ENCODE peak calls at places on chromosomes 1 and 21, in four cellular contexts. J, I, S and N are unnamed samples.

GRCh38 chr1:156577512-156577911 is 2.0 kb upstream of the TTC24 start:
- DNase-seq in J (no peak), I (no peak), S (no peak), N (no peak)

GRCh38 chr1:157842939-157843338 is 1.3 kb upstream of the CD5L start:
- DNase-seq in J (no peak), I (no peak), S (no peak), N (no peak)

GRCh38 chr1:55988963-55989452 is 590.4 kb downstream of the PLPP3 start:
- DNase-seq in J (no peak), I (no peak), S (no peak), N (no peak)

GRCh38 chr1:49197081-49197480 is 420.4 kb upstream of the BEND5 start:
- DNase-seq in J (no peak), I (no peak), S (no peak), N (no peak)

GRCh38 chr1:215887618-215888017 is 320.5 kb downstream of the KCTD3 start:
- DNase-seq in J (no peak), I (no peak), S (no peak), N (no peak)

GRCh38 chr1:11978290-11978689 is 2.0 kb upstream of the MFN2 start:
- DNase-seq in J (no peak), I (no peak), S (no peak), N (no peak)

GRCh38 chr1:54866801-54867716 is 19.9 kb downstream of the DHCR24 start:
- DNase-seq in J (no peak), I (peak), S (no peak), N (no peak)

GRCh38 chr1:171727778-171728177 is 14.1 kb downstream of the VAMP4 start:
- DNase-seq in J (no peak), I (no peak), S (no peak), N (no peak)

GRCh38 chr1:23613191-23614126 is 54.2 kb upstream of the ID3 start:
- DNase-seq in J (no peak), I (no peak), S (no peak), N (no peak)

GRCh38 chr1:172906778-172907592 is 143.8 kb downstream of the TNFSF18 start:
- DNase-seq in J (no peak), I (no peak), S (peak), N (no peak)

GRCh38 chr1:171251042-171251740 is 2.9 kb downstream of the FMO1 start:
- DNase-seq in J (peak), I (peak), S (no peak), N (peak)

GRCh38 chr1:174682419-174683008 is 234.8 kb downstream of the GPR52 start:
- DNase-seq in J (no peak), I (no peak), S (peak), N (no peak)

GRCh38 chr1:211830330-211831142 is at the start of gene LPGAT1:
- DNase-seq in J (peak), I (peak), S (peak), N (peak)

GRCh38 chr21:16792155-16792554 is 720.7 kb upstream of the CXADR start:
- DNase-seq in J (no peak), I (no peak), S (no peak), N (no peak)

GRCh38 chr1:36988311-36988710 is 46.0 kb downstream of the GRIK3 start:
- DNase-seq in J (no peak), I (no peak), S (no peak), N (no peak)

GRCh38 chr21:27734146-27734545 is 767.3 kb upstream of the ADAMTS5 start:
- DNase-seq in J (no peak), I (no peak), S (peak), N (no peak)

GRCh38 chr1:230319014-230319747 is 107.0 kb downstream of the PGBD5 start:
- DNase-seq in J (no peak), I (no peak), S (no peak), N (no peak)

GRCh38 chr1:84687703-84688460 is 2.4 kb downstream of the SSX2IP start:
- DNase-seq in J (no peak), I (no peak), S (peak), N (no peak)

GRCh38 chr1:58440696-58441095 is 105.8 kb downstream of the OMA1 start:
- DNase-seq in J (no peak), I (no peak), S (no peak), N (no peak)

GRCh38 chr1:41612953-41613352 is 128.5 kb upstream of the EDN2 start:
- DNase-seq in J (peak), I (no peak), S (peak), N (no peak)

GRCh38 chr1:77996734-77997133 is 8.0 kb upstream of the DNAJB4 start:
- DNase-seq in J (no peak), I (no peak), S (no peak), N (no peak)

GRCh38 chr1:196577386-196577785 is 30.9 kb downstream of the KCNT2 start:
- DNase-seq in J (no peak), I (no peak), S (no peak), N (no peak)

GRCh38 chr1:45843474-45843905 is 40.1 kb downstream of the MAST2 start:
- DNase-seq in J (no peak), I (no peak), S (peak), N (no peak)
- TF ChIP-seq CTCF in J (no peak), I (no peak), S (peak), N (no peak)

GRCh38 chr21:41318218-41318617 is 1.6 kb downstream of the FAM3B start:
- DNase-seq in J (no peak), I (no peak), S (no peak), N (no peak)

GRCh38 chr21:41321908-41322495 is 5.4 kb downstream of the FAM3B start:
- DNase-seq in J (no peak), I (no peak), S (no peak), N (no peak)

GRCh38 chr21:41319273-41319672 is 2.7 kb downstream of the FAM3B start:
- DNase-seq in J (no peak), I (no peak), S (no peak), N (no peak)

GRCh38 chr21:41322496-41323382 is 6.1 kb downstream of the FAM3B start:
- DNase-seq in J (peak), I (no peak), S (no peak), N (no peak)

DNA sequence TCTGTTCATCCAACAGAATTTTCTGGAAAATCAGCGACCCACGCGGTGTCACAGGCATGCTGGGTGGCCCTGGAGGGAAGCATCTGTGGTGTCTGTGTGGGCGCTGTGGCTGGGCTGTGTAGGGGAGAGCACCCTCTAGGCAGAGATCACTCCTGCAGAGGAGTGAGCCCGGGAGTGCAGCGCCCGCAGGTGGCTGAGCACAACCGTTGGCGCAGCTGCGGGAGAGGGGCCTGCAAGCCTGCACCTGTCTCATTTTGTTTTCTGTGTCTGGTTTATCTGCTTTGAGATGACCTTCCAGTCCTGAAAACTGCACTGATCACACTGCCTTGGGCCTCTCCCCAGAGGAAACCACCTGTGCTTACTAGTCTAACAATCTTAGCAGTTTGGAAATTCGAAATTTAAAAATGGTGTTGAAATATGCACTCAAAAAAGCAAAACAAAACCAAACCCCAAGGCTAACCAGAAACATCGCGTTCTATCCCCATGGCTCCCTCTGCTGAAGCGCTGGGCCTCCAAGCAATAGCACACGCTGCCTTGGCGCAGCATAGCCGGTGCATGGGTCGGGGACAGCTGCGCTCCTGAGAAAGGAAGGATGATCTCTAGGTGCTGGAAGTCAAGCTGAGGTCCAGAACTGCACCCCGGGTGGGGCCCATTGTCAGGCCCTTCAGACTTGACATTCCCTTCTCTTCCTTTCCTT is 4.8 kb downstream of the FAM3B start:
- DNase-seq in J (no peak), I (no peak), S (no peak), N (no peak)
- TF ChIP-seq CTCF in J (no peak), I (no peak), S (no peak), N (no peak)

DNA sequence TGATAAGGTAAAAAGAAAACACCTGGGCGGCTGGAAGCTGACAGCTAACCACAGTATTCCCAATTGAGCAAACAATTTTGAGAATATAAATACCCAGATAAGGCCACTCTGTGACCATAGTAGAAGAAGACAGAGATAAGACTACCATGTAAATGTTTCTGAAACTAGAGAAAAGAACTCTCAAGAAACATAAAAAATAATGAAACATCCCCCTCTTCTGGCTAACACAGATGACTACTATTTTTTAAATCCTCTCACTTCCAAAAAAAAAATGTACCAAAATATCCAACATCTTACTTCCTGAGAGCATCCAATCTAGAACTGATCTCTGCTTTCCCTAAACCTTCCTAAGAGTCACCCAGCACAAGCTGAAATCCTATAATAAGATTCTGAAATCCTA is 125.9 kb downstream of the HFM1 start:
- DNase-seq in J (no peak), I (no peak), S (peak), N (no peak)
- TF ChIP-seq CTCF in J (peak), I (peak), S (peak), N (peak)

GRCh38 chr1:2554621-2555387 is 1.4 kb upstream of the TNFRSF14 start:
- DNase-seq in J (no peak), I (no peak), S (no peak), N (no peak)
- TF ChIP-seq CTCF in J (peak), I (peak), S (peak), N (peak)

GRCh38 chr1:53266038-53266437 is 27.7 kb upstream of the MAGOH start:
- DNase-seq in J (no peak), I (no peak), S (peak), N (no peak)
- TF ChIP-seq CTCF in J (peak), I (peak), S (no peak), N (no peak)

DNA sequence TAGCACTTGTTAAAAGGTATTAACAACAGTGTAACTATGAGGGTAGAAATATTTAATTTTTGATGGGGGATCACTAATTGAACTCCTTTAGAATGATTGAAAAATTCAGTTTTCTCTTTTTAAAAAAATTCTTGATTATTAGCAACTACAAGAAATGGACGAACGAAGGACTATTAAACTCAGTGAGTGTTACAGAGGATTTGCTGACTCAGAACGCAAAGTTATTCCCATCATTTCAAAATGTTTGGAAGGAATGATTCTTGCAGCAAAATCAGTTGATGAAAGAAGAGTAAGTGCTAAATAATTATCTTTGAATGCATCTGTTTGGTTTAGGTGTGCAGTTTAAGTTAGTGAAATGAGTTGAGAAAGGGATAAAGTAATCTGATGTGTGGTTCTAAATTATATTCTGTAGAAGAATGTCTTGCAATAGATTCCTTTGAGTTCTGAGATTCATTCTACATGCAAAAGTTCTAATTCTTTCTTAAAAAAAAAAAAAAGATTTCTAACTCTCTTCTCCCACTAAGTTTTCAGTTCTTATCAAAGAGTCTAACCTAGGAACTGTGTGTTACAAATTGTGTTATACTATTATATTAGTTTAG is 85.0 kb downstream of the FNBP1L start:
- DNase-seq in J (no peak), I (no peak), S (no peak), N (no peak)
- TF ChIP-seq CTCF in J (no peak), I (no peak), S (no peak), N (no peak)

DNA sequence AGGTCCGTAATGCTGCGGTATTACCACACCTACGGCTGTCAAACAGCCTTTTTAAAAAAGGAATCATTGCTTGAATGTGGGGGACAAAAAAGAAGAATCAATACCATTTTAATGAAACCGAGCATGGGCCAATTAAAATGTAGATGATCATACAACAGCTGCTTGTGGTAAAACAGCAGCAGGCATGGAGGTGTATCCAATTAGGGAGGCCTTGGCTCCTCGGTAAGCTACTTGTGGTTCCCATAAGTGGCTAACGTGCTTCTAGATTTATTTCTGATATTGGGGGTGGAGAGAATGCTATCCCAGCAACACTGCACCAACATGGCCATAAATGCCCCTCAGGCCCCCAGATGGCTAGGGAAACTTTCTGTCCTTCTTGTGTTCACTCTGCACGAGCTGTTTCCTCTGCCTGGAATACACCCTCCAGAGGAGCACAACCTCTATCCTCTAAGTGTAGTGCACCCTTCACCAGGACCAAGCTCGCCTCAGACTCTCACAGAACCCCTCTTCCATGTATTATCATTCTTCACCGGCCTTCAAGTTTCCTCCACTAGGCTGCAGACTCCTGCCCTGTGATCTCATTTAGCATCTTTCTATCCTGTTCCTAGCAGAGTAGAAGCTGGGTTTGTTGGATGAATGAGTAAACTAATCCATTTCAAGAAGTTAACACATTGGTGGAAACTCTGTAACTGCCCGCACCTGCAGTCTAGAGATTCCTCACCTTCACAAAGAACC is 1.6 kb downstream of the PTPN14 start:
- DNase-seq in J (no peak), I (no peak), S (peak), N (no peak)
- TF ChIP-seq CTCF in J (peak), I (peak), S (peak), N (no peak)

DNA sequence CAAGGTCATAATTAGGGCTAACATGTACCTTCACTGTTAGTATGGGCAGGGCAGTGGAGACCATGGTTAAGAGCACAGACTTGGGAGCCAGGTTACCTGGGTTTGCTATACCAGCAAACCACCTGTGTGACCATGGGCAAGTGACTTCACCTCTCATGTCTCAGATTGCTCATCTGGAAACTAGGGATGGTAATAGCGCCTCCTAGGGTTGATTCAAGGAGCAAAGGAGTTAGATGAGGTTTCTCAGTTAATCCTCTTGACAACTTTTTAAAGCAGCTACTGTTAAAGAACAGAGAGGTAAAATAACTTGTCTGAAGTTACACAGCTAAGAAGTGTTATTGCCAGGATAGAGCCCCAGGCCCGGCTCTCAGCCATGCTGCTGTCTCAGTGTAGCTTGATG is 790 bp upstream of the MATN1 start:
- DNase-seq in J (no peak), I (no peak), S (no peak), N (no peak)
- TF ChIP-seq CTCF in J (no peak), I (peak), S (peak), N (peak)

GRCh38 chr1:224387943-224388342 is 31.3 kb downstream of the CNIH4 start:
- DNase-seq in J (no peak), I (no peak), S (no peak), N (no peak)
- TF ChIP-seq CTCF in J (no peak), I (no peak), S (no peak), N (no peak)

GRCh38 chr1:179090923-179091322 is 9.1 kb downstream of the TOR3A start:
- DNase-seq in J (no peak), I (no peak), S (no peak), N (no peak)
- TF ChIP-seq CTCF in J (no peak), I (no peak), S (no peak), N (no peak)